ENCODE peak calls at places on chromosomes 11 and 22, in six cellular contexts. N, W, Q, O, T and D are unnamed samples.

GRCh38 chr11:1071571-1072115 is 3.0 kb upstream of the MUC2 start:
- DNase-seq in N (no peak), W (no peak), Q (no peak), O (peak; percentile 19), T (no peak), D (no peak)

GRCh38 chr22:27381960-27382742 is 419.4 kb downstream of the MN1 start:
- DNase-seq in N (no peak), W (no peak), Q (no peak), O (no peak), T (no peak), D (no peak)

GRCh38 chr11:107844041-107844440 is 14.5 kb downstream of the SLC35F2 start:
- DNase-seq in N (no peak), W (no peak), Q (no peak), O (no peak), T (no peak), D (no peak)

GRCh38 chr22:23775779-23776375 is 3.2 kb downstream of the MMP11 start:
- DNase-seq in N (no peak), W (no peak), Q (no peak), O (no peak), T (no peak), D (no peak)

GRCh38 chr11:128095459-128096096 is 491.8 kb downstream of the ETS1 start:
- DNase-seq in N (no peak), W (peak; percentile 40), Q (no peak), O (no peak), T (no peak), D (no peak)

GRCh38 chr11:43691332-43691731 is 10.8 kb downstream of the HSD17B12 start:
- DNase-seq in N (no peak), W (no peak), Q (no peak), O (no peak), T (no peak), D (no peak)

GRCh38 chr11:93540337-93540736 is 2.9 kb downstream of the SMCO4 start:
- DNase-seq in N (no peak), W (no peak), Q (no peak), O (no peak), T (no peak), D (no peak)

GRCh38 chr22:35620624-35621245 is 3.6 kb upstream of the MB start:
- DNase-seq in N (no peak), W (no peak), Q (no peak), O (no peak), T (no peak), D (no peak)

GRCh38 chr11:128692750-128693578 is 908 bp upstream of the FLI1 start:
- DNase-seq in N (no peak), W (no peak), Q (no peak), O (no peak), T (no peak), D (peak; percentile 54)

GRCh38 chr11:118398797-118399564 is 2.4 kb upstream of the ATP5MG start:
- DNase-seq in N (peak; percentile 55), W (no peak), Q (peak; percentile 31), O (no peak), T (peak; percentile 86), D (no peak)

GRCh38 chr11:45146072-45147016 is at the start of gene PRDM11:
- DNase-seq in N (peak; percentile 41), W (peak; percentile 49), Q (no peak), O (peak; percentile 42), T (peak; percentile 16), D (no peak)

GRCh38 chr22:40681451-40681850 is 2.2 kb downstream of the MCHR1 start:
- DNase-seq in N (no peak), W (no peak), Q (no peak), O (no peak), T (no peak), D (no peak)

GRCh38 chr11:13303668-13304649 is 26.4 kb downstream of the BMAL1 start:
- DNase-seq in N (no peak), W (no peak), Q (no peak), O (no peak), T (no peak), D (no peak)

GRCh38 chr11:83436855-83437254 is 150.7 kb upstream of the CCDC90B start:
- DNase-seq in N (no peak), W (no peak), Q (no peak), O (no peak), T (no peak), D (no peak)

GRCh38 chr11:65921033-65921555 is 1.9 kb downstream of the DRAP1 start:
- DNase-seq in N (no peak), W (no peak), Q (no peak), O (no peak), T (no peak), D (no peak)

GRCh38 chr22:27801197-27801615 is 350 bp downstream of the MN1 start:
- DNase-seq in N (no peak), W (no peak), Q (no peak), O (no peak), T (peak; percentile 6), D (peak; percentile 39)

GRCh38 chr11:21707116-21707769 is 485.6 kb upstream of the ANO5 start:
- DNase-seq in N (no peak), W (no peak), Q (no peak), O (no peak), T (no peak), D (no peak)

GRCh38 chr22:30045001-30045887 is 35.0 kb upstream of the HORMAD2 start:
- DNase-seq in N (no peak), W (no peak), Q (no peak), O (no peak), T (no peak), D (no peak)

GRCh38 chr11:67240575-67241389 is 25.5 kb upstream of the GRK2 start:
- DNase-seq in N (peak; percentile 73), W (peak; percentile 65), Q (peak; percentile 60), O (no peak), T (peak; percentile 88), D (peak; percentile 57)

GRCh38 chr22:42747701-42748513 is 27.2 kb upstream of the A4GALT start:
- DNase-seq in N (no peak), W (no peak), Q (no peak), O (no peak), T (no peak), D (no peak)